ENCODE peak calls at places on chromosomes 6 and 20, in ten cellular contexts. V is GM13976, L is NCI-H2171, Y is GM23248, J is right cardiac atrium, B is islet precursor cell, A is ecto neural progenitor cell, X is neural crest cell, K is NCI-H1092 treated with DMSO at 0.1 percent for 48 hours, E is AG10803. G is an unnamed sample.

GRCh38 chr6:136784271-136784664 is 8.0 kb downstream of the MAP3K5 start:
- DNase-seq in V (no peak), L (no peak), Y (no peak), J (no peak), B (no peak), A (no peak), X (no peak), K (no peak), E (no peak), G (no peak)

GRCh38 chr20:58880994-58881752 is 28.7 kb downstream of the GNAS start:
- DNase-seq in V (no peak), L (no peak), Y (peak; percentile 38), J (no peak), B (no peak), A (no peak), X (no peak), K (no peak), E (no peak), G (no peak)

GRCh38 chr20:40442181-40442963 is 246.7 kb downstream of the MAFB start:
- DNase-seq in V (no peak), L (no peak), Y (peak; percentile 41), J (no peak), B (peak; percentile 70), A (no peak), X (no peak), K (no peak), E (peak; percentile 6), G (no peak)

GRCh38 chr6:42407379-42407778 is 44.3 kb downstream of the TRERF1 start:
- DNase-seq in V (no peak), L (no peak), Y (peak; percentile 96), J (no peak), B (peak; percentile 52), A (no peak), X (no peak), K (no peak), E (peak; percentile 91), G (no peak)

GRCh38 chr6:151822252-151823111 is 15.0 kb downstream of the ESR1 start:
- DNase-seq in V (peak; percentile 29), L (no peak), Y (no peak), J (no peak), B (no peak), A (no peak), X (no peak), K (no peak), E (no peak), G (no peak)

GRCh38 chr6:13268914-13269532 is 59.3 kb downstream of the TBC1D7 start:
- DNase-seq in V (no peak), L (no peak), Y (peak; percentile 70), J (no peak), B (peak; percentile 71), A (no peak), X (no peak), K (no peak), E (peak; percentile 87), G (no peak)

GRCh38 chr6:84685983-84686584 is 78.3 kb downstream of the TBX18 start:
- DNase-seq in V (peak; percentile 30), L (no peak), Y (no peak), J (no peak), B (no peak), A (no peak), X (peak; percentile 3), K (no peak), E (no peak), G (no peak)

GRCh38 chr6:154683756-154684523 is 49.3 kb upstream of the SCAF8 start:
- DNase-seq in V (peak; percentile 61), L (no peak), Y (peak; percentile 70), J (no peak), B (no peak), A (no peak), X (no peak), K (no peak), E (peak; percentile 23), G (no peak)

GRCh38 chr20:63525968-63526367 is 5.4 kb downstream of the PPDPF start:
- DNase-seq in V (no peak), L (no peak), Y (no peak), J (no peak), B (no peak), A (no peak), X (no peak), K (no peak), E (no peak), G (no peak)

GRCh38 chr6:140773276-140773675 is 1359.4 kb upstream of the GJE1 start:
- DNase-seq in V (no peak), L (no peak), Y (no peak), J (no peak), B (no peak), A (no peak), X (no peak), K (no peak), E (no peak), G (no peak)

GRCh38 chr6:11427827-11428245 is 109.7 kb upstream of the TMEM170B start:
- DNase-seq in V (no peak), L (no peak), Y (peak; percentile 34), J (no peak), B (no peak), A (no peak), X (no peak), K (no peak), E (no peak), G (no peak)

GRCh38 chr6:149545258-149545753 is 537 bp downstream of the PPIL4 start:
- DNase-seq in V (peak; percentile 47), L (no peak), Y (peak; percentile 89), J (peak; percentile 49), B (peak; percentile 72), A (peak; percentile 53), X (peak; percentile 12), K (no peak), E (peak; percentile 75), G (no peak)

GRCh38 chr20:58603656-58604184 is 47.4 kb upstream of the STX16 start:
- DNase-seq in V (no peak), L (no peak), Y (peak; percentile 61), J (no peak), B (no peak), A (no peak), X (no peak), K (no peak), E (peak; percentile 81), G (no peak)

GRCh38 chr20:58523916-58524315 is 8.7 kb upstream of the APCDD1L start:
- DNase-seq in V (no peak), L (no peak), Y (peak; percentile 68), J (no peak), B (no peak), A (no peak), X (no peak), K (no peak), E (peak; percentile 80), G (no peak)

GRCh38 chr6:3741477-3741871 is 10.0 kb downstream of the PXDC1 start:
- DNase-seq in V (no peak), L (no peak), Y (no peak), J (no peak), B (no peak), A (no peak), X (no peak), K (no peak), E (no peak), G (no peak)

G was measured in NCI-H1694.